ENCODE peak calls at places on chromosomes 13 and 19, in four cellular contexts. K is ovary, H is lower leg skin, I is HCT116. T is an unnamed sample.

GRCh38 chr13:83987394-83987793 is 105.1 kb upstream of the SLITRK1 start:
- DNase-seq in H (no peak), K (no peak), I (no peak), T (no peak)

GRCh38 chr19:5018224-5019015 is 49.5 kb downstream of the KDM4B start:
- DNase-seq in K (no peak), H (no peak), I (no peak), T (no peak)

GRCh38 chr13:33870046-33870668 is 52.2 kb downstream of the RFC3 start:
- DNase-seq in K (no peak), H (no peak), I (no peak), T (no peak)

GRCh38 chr19:4077800-4078683 is 11.3 kb upstream of the ZBTB7A start:
- DNase-seq in K (peak), I (no peak), H (no peak), T (no peak)

GRCh38 chr19:37997911-37998344 is 90.9 kb downstream of the SIPA1L3 start:
- DNase-seq in H (no peak), I (peak), K (no peak), T (peak)

GRCh38 chr13:27270594-27271520 is at the start of gene RASL11A:
- DNase-seq in I (peak), K (peak), H (peak), T (peak)

GRCh38 chr19:35449347-35450043 is 1.4 kb downstream of the FFAR2 start:
- DNase-seq in K (no peak), H (no peak), I (no peak), T (no peak)

GRCh38 chr13:67369895-67370660 is 139.9 kb upstream of the PCDH9 start:
- DNase-seq in K (no peak), H (no peak), I (no peak), T (no peak)

GRCh38 chr19:54995561-54995960 is 29.4 kb downstream of the NLRP2 start:
- DNase-seq in K (no peak), H (no peak), I (no peak), T (no peak)

GRCh38 chr13:102405499-102406079 is 3.7 kb upstream of the FGF14 start:
- DNase-seq in I (no peak), K (no peak), H (no peak), T (no peak)

GRCh38 chr19:3129112-3129511 is 6.7 kb upstream of the GNA15 start:
- DNase-seq in I (peak), K (no peak), H (no peak), T (no peak)

GRCh38 chr19:43310221-43310620 is 40.9 kb upstream of the PSG9 start:
- DNase-seq in H (no peak), K (no peak), I (no peak), T (no peak)

GRCh38 chr13:84563611-84564010 is 681.3 kb upstream of the SLITRK1 start:
- DNase-seq in I (no peak), K (no peak), H (no peak), T (no peak)

GRCh38 chr13:41900918-41901317 is 60.0 kb downstream of the VWA8 start:
- DNase-seq in H (no peak), K (no peak), I (no peak), T (no peak)

GRCh38 chr19:33175886-33176669 is 18.1 kb upstream of the LRP3 start:
- DNase-seq in I (no peak), K (peak), H (no peak), T (no peak)

GRCh38 chr19:48120505-48120904 is 9.9 kb upstream of the PLA2G4C start:
- DNase-seq in I (no peak), H (no peak), K (no peak), T (no peak)

GRCh38 chr19:19230999-19231398 is 19.2 kb downstream of the NCAN start:
- DNase-seq in I (no peak), K (no peak), H (no peak), T (no peak)

GRCh38 chr13:112907916-112908315 is 61.1 kb upstream of the MCF2L start:
- DNase-seq in I (no peak), H (no peak), K (no peak), T (no peak)

GRCh38 chr13:73776137-73776785 is 357.9 kb downstream of the KLF12 start:
- DNase-seq in K (no peak), H (no peak), I (no peak), T (no peak)

GRCh38 chr19:46404884-46405658 is 8.3 kb downstream of the CCDC8 start:
- DNase-seq in I (no peak), H (no peak), K (peak), T (no peak)

GRCh38 chr13:113586661-113587479 is 2.3 kb downstream of the TFDP1 start:
- DNase-seq in H (no peak), I (no peak), K (peak), T (no peak)

GRCh38 chr13:33379597-33379996 is 94.0 kb upstream of the STARD13 start:
- DNase-seq in H (no peak), I (no peak), K (no peak), T (no peak)

GRCh38 chr19:36987091-36987490 is 71.0 kb downstream of the ZNF568 start:
- DNase-seq in I (no peak), K (no peak), H (no peak), T (no peak)

GRCh38 chr19:11446652-11447301 is 11.3 kb downstream of the PRKCSH start:
- DNase-seq in I (no peak), K (peak), H (no peak), T (peak)

GRCh38 chr13:50224534-50224933 is 209.3 kb downstream of the KCNRG start:
- DNase-seq in I (no peak), K (no peak), H (no peak), T (no peak)

GRCh38 chr13:20526664-20527063 is 1.0 kb upstream of the CRYL1 start:
- DNase-seq in K (no peak), H (no peak), I (no peak), T (no peak)

GRCh38 chr19:30649934-30650614 is 277.9 kb downstream of the ZNF536 start:
- DNase-seq in I (peak), K (no peak), H (no peak), T (peak)

GRCh38 chr19:45947926-45948325 is 25.7 kb downstream of the NOVA2 start:
- DNase-seq in K (no peak), I (no peak), H (no peak), T (peak)

GRCh38 chr19:38686530-38686888 is 39.1 kb downstream of the ACTN4 start:
- DNase-seq in H (no peak), I (no peak), K (no peak), T (no peak)

GRCh38 chr13:33284016-33284415 is 1.5 kb downstream of the STARD13 start:
- DNase-seq in H (no peak), K (no peak), I (no peak), T (no peak)

GRCh38 chr19:52229524-52229923 is 39.7 kb downstream of the PPP2R1A start:
- DNase-seq in I (no peak), K (no peak), H (no peak), T (no peak)
- TF ChIP-seq POLR2A in I (no peak), K (no peak), H (no peak), T (no peak)

DNA sequence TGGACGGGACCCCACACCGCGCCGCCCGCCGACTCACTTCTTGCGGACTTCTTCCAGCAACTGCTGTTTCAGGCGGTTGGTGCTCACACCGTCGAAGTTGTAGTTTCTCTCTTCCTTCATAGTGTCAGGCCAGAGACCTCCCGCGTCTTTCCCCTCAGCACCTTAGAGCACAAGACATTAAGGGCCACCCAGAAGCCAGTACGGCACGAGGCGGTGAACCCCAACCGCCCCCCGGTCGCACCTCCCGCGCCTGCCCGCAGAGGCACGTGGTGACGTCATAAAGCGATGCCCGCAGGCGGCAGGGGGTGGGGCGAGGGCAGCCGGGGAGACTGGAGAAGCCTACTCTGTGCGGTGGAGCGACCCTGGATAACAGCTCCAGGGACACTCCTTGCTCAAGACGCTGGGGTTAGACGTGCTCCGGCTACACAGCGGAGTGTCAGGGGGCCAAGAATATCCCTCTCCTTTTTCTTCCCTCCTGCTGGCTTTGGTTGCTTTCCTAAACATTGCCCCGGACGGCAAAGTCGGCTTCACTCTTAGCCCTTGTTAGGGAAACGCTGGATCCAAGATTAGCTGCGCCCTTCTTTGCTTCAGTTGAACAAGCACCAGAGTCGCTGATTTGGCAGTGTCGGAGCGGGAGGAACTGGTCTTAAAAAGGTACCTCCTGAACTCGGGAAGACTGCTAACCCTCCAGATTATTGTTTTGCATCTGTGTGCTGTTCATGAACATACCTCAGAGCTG is at the start of gene CCDC169:
- DNase-seq in K (peak), H (peak), I (no peak), T (peak)
- TF ChIP-seq POLR2A in K (no peak), H (no peak), I (no peak), T (peak)

DNA sequence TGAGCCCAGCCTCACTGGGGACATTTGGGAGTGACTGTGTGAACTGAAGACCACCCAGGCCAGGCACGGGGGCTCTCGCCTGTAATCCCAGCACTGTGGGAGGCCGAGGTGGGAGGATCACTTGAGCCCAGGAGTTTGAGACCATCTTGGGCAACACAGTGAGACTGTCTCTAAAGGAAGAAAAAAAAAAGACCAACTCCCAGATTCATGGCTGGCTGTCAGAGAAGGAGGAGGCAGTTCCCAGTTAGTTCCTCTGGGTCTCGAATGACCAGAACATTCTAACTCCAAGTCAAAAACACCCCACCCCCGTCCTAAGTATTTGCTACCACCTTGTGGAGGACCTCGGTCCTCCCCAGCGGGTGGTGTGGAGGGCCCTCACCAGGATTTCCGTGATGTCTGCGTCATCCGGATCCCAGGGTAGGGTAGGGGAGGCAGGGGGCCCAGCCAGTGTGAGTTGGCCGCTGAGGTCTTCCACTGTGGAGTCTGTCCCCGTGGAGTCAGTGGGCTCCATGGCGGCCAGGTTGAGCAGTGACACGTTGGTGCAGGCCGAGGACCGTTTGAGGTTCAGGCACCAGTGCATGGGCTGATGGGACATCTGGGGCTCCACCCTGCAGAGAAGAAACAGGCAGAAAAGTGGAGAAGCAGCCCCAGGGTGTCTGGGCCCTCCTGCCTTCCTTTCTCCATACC is 1.3 kb downstream of the TSKS start:
- DNase-seq in K (no peak), I (no peak), H (no peak), T (no peak)
- TF ChIP-seq POLR2A in K (no peak), I (no peak), H (no peak), T (no peak)

GRCh38 chr19:10194500-10195198 is at the start of gene DNMT1:
- DNase-seq in I (peak), K (peak), H (peak), T (peak)
- TF ChIP-seq POLR2A in I (peak), K (peak), H (no peak), T (peak)

GRCh38 chr19:18167011-18167410 is 6.6 kb upstream of the IFI30 start:
- DNase-seq in H (no peak), K (no peak), I (no peak), T (no peak)

GRCh38 chr19:18165794-18166544 is 7.6 kb upstream of the IFI30 start:
- DNase-seq in K (no peak), H (no peak), I (no peak), T (no peak)

GRCh38 chr19:18170714-18171255 is 2.8 kb upstream of the IFI30 start:
- DNase-seq in I (no peak), K (peak), H (no peak), T (no peak)

GRCh38 chr19:18167975-18168645 is 5.5 kb upstream of the IFI30 start:
- DNase-seq in K (peak), H (no peak), I (no peak), T (peak)

DNA sequence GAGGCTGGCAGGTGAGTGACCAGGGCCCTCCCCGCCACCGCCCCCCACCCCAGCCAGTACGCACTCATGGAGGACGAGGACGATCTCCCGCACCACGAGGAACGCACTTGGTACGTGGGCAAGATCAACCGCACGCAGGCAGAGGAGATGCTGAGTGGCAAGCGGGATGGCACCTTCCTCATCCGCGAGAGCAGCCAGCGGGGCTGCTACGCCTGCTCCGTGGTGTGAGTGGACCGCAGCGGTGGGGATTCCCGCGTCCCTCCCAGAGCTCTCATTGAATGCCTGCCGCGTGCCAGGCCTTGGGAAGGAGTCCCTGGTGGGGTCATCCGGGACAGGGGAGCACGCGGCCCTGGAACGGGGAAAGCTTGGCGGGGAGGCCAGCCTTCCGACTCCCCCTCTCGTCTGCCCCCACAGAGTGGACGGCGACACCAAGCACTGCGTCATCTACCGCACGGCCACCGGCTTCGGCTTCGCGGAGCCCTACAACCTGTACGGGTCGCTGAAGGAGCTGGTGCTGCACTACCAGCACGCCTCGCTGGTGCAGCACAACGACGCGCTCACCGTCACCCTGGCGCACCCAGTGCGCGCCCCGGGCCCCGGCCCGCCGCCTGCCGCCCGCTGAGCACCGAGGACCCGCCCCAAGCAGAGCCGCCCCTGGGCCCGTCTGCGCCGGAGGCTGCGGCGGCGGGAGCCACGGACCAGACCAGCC is 4.8 kb upstream of the IFI30 start:
- DNase-seq in I (no peak), H (no peak), K (peak), T (no peak)
- TF ChIP-seq POLR2A in I (no peak), H (no peak), K (no peak), T (no peak)

T was measured in H54.